ENCODE peak calls at places on chromosome 10, in four cellular contexts. W, P, E and R are unnamed samples.

GRCh38 chr10:5434017-5434753 is 21.8 kb downstream of the NET1 start:
- DNase-seq in W (no peak), E (peak), P (peak), R (peak)

GRCh38 chr10:126842356-126842755 is 62.9 kb upstream of the DOCK1 start:
- DNase-seq in E (no peak), W (no peak), P (no peak), R (no peak)

GRCh38 chr10:2951235-2951835 is 116.0 kb upstream of the PFKP start:
- DNase-seq in E (no peak), W (no peak), P (no peak), R (no peak)

GRCh38 chr10:98556061-98556460 is 109.3 kb upstream of the HPS1 start:
- DNase-seq in E (no peak), W (no peak), P (no peak), R (no peak)

GRCh38 chr10:49734676-49735075 is 27.4 kb downstream of the OGDHL start:
- DNase-seq in P (no peak), E (no peak), W (no peak), R (no peak)

GRCh38 chr10:33653584-33654367 is 319.3 kb upstream of the NRP1 start:
- DNase-seq in P (no peak), E (no peak), W (no peak), R (no peak)

GRCh38 chr10:89158446-89158845 is 48.7 kb downstream of the CH25H start:
- DNase-seq in E (no peak), W (no peak), P (no peak), R (no peak)

GRCh38 chr10:111429288-111430028 is 352.6 kb downstream of the ADRA2A start:
- DNase-seq in P (no peak), E (no peak), W (no peak), R (peak)

GRCh38 chr10:77564781-77565589 is 72.6 kb downstream of the KCNMA1 start:
- DNase-seq in P (no peak), E (peak), W (no peak), R (no peak)

GRCh38 chr10:110483633-110484032 is 14.1 kb upstream of the DUSP5 start:
- DNase-seq in E (no peak), W (no peak), P (no peak), R (no peak)

GRCh38 chr10:92822964-92823363 is 25.4 kb upstream of the EXOC6 start:
- DNase-seq in E (no peak), W (no peak), P (no peak), R (peak)

GRCh38 chr10:1022413-1022812 is 3.2 kb downstream of the IDI2 start:
- DNase-seq in P (peak), E (peak), W (no peak), R (peak)

GRCh38 chr10:43208147-43209063 is 58.5 kb downstream of the RASGEF1A start:
- DNase-seq in P (no peak), W (no peak), E (no peak), R (no peak)

GRCh38 chr10:31739759-31740158 is 188.9 kb downstream of the ARHGAP12 start:
- DNase-seq in E (no peak), W (no peak), P (no peak), R (no peak)

GRCh38 chr10:4431114-4431862 is 394.7 kb upstream of the AKR1E2 start:
- DNase-seq in E (no peak), P (no peak), W (no peak), R (peak)

GRCh38 chr10:7417103-7417623 is 6.3 kb upstream of the SFMBT2 start:
- DNase-seq in E (peak), P (peak), W (no peak), R (no peak)

GRCh38 chr10:112539340-112539739 is 92.3 kb downstream of the VTI1A start:
- DNase-seq in P (no peak), E (no peak), W (no peak), R (no peak)

GRCh38 chr10:109934958-109935793 is 11.9 kb upstream of the XPNPEP1 start:
- DNase-seq in W (no peak), E (peak), P (no peak), R (peak)

GRCh38 chr10:59276928-59277327 is 85.4 kb downstream of the FAM13C start:
- DNase-seq in E (no peak), W (no peak), P (no peak), R (no peak)

GRCh38 chr10:60048146-60048545 is 141.8 kb upstream of the CCDC6 start:
- DNase-seq in P (peak), W (no peak), E (peak), R (peak)